ENCODE peak calls at places on chromosomes 13 and 19, in nine cellular contexts. One of them, this sample, is unnamed.

GRCh38 chr19:55676889-55677505 is 2.0 kb downstream of the EPN1 start:
- DNase-seq in left ventricle myocardium inferior: no peak
- DNase-seq in transverse colon: no peak
- DNase-seq in lung: no peak
- DNase-seq in heart right ventricle: no peak
- DNase-seq in upper lobe of left lung: no peak
- DNase-seq in GM12865: no peak
- DNase-seq in endodermal cell: no peak
- DNase-seq in ovary: no peak
- DNase-seq in this sample: no peak

GRCh38 chr19:55406869-55407624 is 541 bp downstream of the UBE2S start:
- DNase-seq in lung: peak; percentile 37
- DNase-seq in GM12865: peak; percentile 53
- DNase-seq in ovary: no peak
- DNase-seq in heart right ventricle: no peak
- DNase-seq in endodermal cell: peak; percentile 45
- DNase-seq in left ventricle myocardium inferior: peak; percentile 34
- DNase-seq in upper lobe of left lung: peak; percentile 39
- DNase-seq in transverse colon: peak; percentile 51
- DNase-seq in this sample: no peak

GRCh38 chr19:35228177-35228930 is at the start of gene FAM187B:
- DNase-seq in left ventricle myocardium inferior: no peak
- DNase-seq in lung: no peak
- DNase-seq in endodermal cell: no peak
- DNase-seq in transverse colon: no peak
- DNase-seq in heart right ventricle: no peak
- DNase-seq in ovary: no peak
- DNase-seq in upper lobe of left lung: no peak
- DNase-seq in GM12865: no peak
- DNase-seq in this sample: no peak

GRCh38 chr19:47521473-47522180 is 6.8 kb upstream of the NAPA start:
- DNase-seq in left ventricle myocardium inferior: no peak
- DNase-seq in lung: no peak
- DNase-seq in endodermal cell: no peak
- DNase-seq in upper lobe of left lung: no peak
- DNase-seq in ovary: no peak
- DNase-seq in GM12865: no peak
- DNase-seq in transverse colon: no peak
- DNase-seq in heart right ventricle: no peak
- DNase-seq in this sample: no peak

GRCh38 chr13:50843256-50844043 is at the start of gene DLEU7:
- DNase-seq in heart right ventricle: peak; percentile 10
- DNase-seq in lung: no peak
- DNase-seq in endodermal cell: peak; percentile 83
- DNase-seq in transverse colon: no peak
- DNase-seq in ovary: no peak
- DNase-seq in upper lobe of left lung: no peak
- DNase-seq in GM12865: no peak
- DNase-seq in left ventricle myocardium inferior: no peak
- DNase-seq in this sample: peak; percentile 57

GRCh38 chr19:6976197-6976596 is 45.0 kb downstream of the MBD3L2B start:
- DNase-seq in endodermal cell: no peak
- DNase-seq in lung: no peak
- DNase-seq in left ventricle myocardium inferior: no peak
- DNase-seq in transverse colon: no peak
- DNase-seq in GM12865: no peak
- DNase-seq in ovary: no peak
- DNase-seq in heart right ventricle: no peak
- DNase-seq in upper lobe of left lung: no peak
- DNase-seq in this sample: no peak

GRCh38 chr19:12840091-12841079 is 2.1 kb downstream of the MAST1 start:
- DNase-seq in transverse colon: peak; percentile 84
- DNase-seq in left ventricle myocardium inferior: peak; percentile 25
- DNase-seq in ovary: no peak
- DNase-seq in upper lobe of left lung: peak; percentile 77
- DNase-seq in heart right ventricle: peak; percentile 38
- DNase-seq in GM12865: peak; percentile 76
- DNase-seq in endodermal cell: peak; percentile 100
- DNase-seq in lung: peak; percentile 78
- DNase-seq in this sample: peak; percentile 66

GRCh38 chr19:39599116-39599515 is 3.2 kb upstream of the LGALS13 start:
- DNase-seq in endodermal cell: peak; percentile 83
- DNase-seq in lung: no peak
- DNase-seq in left ventricle myocardium inferior: no peak
- DNase-seq in ovary: no peak
- DNase-seq in GM12865: peak; percentile 36
- DNase-seq in upper lobe of left lung: no peak
- DNase-seq in transverse colon: no peak
- DNase-seq in heart right ventricle: peak; percentile 18
- DNase-seq in this sample: no peak

GRCh38 chr13:33487575-33488243 is 202.2 kb upstream of the STARD13 start:
- DNase-seq in ovary: no peak
- DNase-seq in left ventricle myocardium inferior: no peak
- DNase-seq in heart right ventricle: no peak
- DNase-seq in transverse colon: no peak
- DNase-seq in GM12865: peak; percentile 57
- DNase-seq in lung: no peak
- DNase-seq in upper lobe of left lung: peak; percentile 21
- DNase-seq in endodermal cell: peak; percentile 50
- DNase-seq in this sample: no peak
- TF ChIP-seq CTCF in ovary: no peak
- TF ChIP-seq CTCF in left ventricle myocardium inferior: peak; percentile 60
- TF ChIP-seq CTCF in heart right ventricle: peak; percentile 61
- TF ChIP-seq CTCF in transverse colon: peak; percentile 40
- TF ChIP-seq CTCF in GM12865: peak; percentile 29
- TF ChIP-seq CTCF in lung: peak; percentile 29
- TF ChIP-seq CTCF in upper lobe of left lung: peak; percentile 50
- TF ChIP-seq CTCF in endodermal cell: peak; percentile 75
- TF ChIP-seq CTCF in this sample: no peak

GRCh38 chr13:20399515-20399914 is 126.1 kb downstream of the CRYL1 start:
- DNase-seq in left ventricle myocardium inferior: no peak
- DNase-seq in GM12865: no peak
- DNase-seq in lung: no peak
- DNase-seq in heart right ventricle: no peak
- DNase-seq in upper lobe of left lung: no peak
- DNase-seq in ovary: no peak
- DNase-seq in endodermal cell: peak; percentile 28
- DNase-seq in transverse colon: no peak
- DNase-seq in this sample: no peak
- H3K4me3 ChIP-seq in left ventricle myocardium inferior: no peak overlapping the region
- H3K4me3 ChIP-seq in GM12865: no peak overlapping the region
- H3K4me3 ChIP-seq in lung: no peak overlapping the region
- H3K4me3 ChIP-seq in heart right ventricle: no peak overlapping the region
- H3K4me3 ChIP-seq in upper lobe of left lung: no peak overlapping the region
- H3K4me3 ChIP-seq in ovary: no peak overlapping the region
- H3K4me3 ChIP-seq in endodermal cell: no peak overlapping the region
- H3K4me3 ChIP-seq in transverse colon: no peak overlapping the region
- H3K4me3 ChIP-seq in this sample: no peak overlapping the region

DNA sequence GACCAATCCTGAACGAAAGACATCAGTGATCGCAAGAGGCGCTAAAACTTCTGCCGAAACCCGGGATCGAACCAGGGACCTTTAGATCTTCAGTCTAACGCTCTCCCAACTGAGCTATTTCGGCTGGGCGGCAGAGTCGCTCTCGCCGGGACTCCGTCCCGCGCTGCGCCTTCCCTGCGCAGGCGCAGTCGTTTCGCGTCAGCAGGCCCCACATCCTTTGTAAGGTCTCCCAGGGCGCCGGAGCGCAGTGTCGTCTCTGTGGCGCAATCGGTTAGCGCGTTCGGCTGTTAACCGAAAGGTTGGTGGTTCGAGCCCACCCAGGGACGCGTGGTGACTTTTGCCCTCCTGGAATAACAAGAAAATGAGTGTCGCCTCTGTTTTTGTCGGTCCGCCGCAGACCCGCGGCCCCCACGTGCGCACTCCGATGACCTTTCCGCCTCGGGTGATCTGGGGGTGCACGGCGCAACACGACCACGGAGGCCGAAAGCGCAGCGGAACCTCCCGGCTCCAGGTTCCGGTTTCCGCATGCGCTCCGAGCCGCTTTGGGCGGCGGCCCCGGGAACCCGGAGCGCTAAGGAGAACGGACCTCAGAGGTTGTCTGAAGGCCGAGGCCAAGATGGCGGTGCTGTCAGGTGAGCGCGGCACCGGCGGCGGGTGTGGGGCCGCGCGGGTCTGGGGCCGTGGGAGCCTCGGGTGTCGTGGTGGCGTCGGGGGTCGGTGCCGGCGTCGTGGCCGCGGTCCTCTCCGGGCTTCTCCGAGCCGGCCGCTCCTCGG is at the start of gene NDUFS7:
- DNase-seq in transverse colon: peak; percentile 91
- DNase-seq in ovary: peak; percentile 89
- DNase-seq in endodermal cell: peak; percentile 95
- DNase-seq in GM12865: peak; percentile 97
- DNase-seq in heart right ventricle: peak; percentile 88
- DNase-seq in left ventricle myocardium inferior: peak; percentile 89
- DNase-seq in upper lobe of left lung: peak; percentile 89
- DNase-seq in lung: peak; percentile 89
- DNase-seq in this sample: peak; percentile 96
- TF ChIP-seq CTCF in transverse colon: peak; percentile 76
- TF ChIP-seq CTCF in ovary: no peak
- TF ChIP-seq CTCF in endodermal cell: peak; percentile 24
- TF ChIP-seq CTCF in GM12865: peak; percentile 15
- TF ChIP-seq CTCF in heart right ventricle: peak; percentile 18
- TF ChIP-seq CTCF in left ventricle myocardium inferior: peak; percentile 41
- TF ChIP-seq CTCF in upper lobe of left lung: peak; percentile 82
- TF ChIP-seq CTCF in lung: no peak
- TF ChIP-seq CTCF in this sample: no peak

DNA sequence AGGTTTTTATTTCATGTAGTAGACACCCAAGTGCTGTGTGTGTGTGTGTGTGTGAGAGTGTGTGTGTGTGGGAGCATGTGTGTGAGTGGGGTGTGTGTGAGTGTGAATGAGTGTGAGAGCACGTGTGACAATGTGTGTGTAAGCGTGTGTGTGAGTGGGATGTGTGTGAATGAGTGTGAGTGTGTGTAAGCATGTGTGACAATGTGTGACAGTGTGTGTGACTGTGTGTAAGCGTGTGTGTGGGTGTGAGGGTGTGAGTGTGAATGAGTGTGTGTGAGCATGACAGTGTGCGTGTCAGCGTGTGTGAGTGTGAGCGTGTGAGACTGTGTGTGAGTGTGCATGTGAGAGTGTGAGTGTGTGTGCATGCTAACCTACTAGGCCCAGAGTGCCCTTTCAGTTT is 15.3 kb downstream of the NOVA2 start:
- DNase-seq in heart right ventricle: no peak
- DNase-seq in left ventricle myocardium inferior: no peak
- DNase-seq in GM12865: no peak
- DNase-seq in upper lobe of left lung: no peak
- DNase-seq in transverse colon: no peak
- DNase-seq in ovary: no peak
- DNase-seq in lung: no peak
- DNase-seq in endodermal cell: no peak
- DNase-seq in this sample: no peak
- H3K4me3 ChIP-seq in heart right ventricle: no peak overlapping the region
- H3K4me3 ChIP-seq in left ventricle myocardium inferior: no peak overlapping the region
- H3K4me3 ChIP-seq in GM12865: no peak overlapping the region
- H3K4me3 ChIP-seq in upper lobe of left lung: no peak overlapping the region
- H3K4me3 ChIP-seq in transverse colon: no peak overlapping the region
- H3K4me3 ChIP-seq in ovary: no peak overlapping the region
- H3K4me3 ChIP-seq in lung: no peak overlapping the region
- H3K4me3 ChIP-seq in endodermal cell: no peak overlapping the region
- H3K4me3 ChIP-seq in this sample: no peak overlapping the region

GRCh38 chr13:76823969-76824368 is 62.2 kb downstream of the KCTD12 start:
- DNase-seq in GM12865: no peak
- DNase-seq in transverse colon: no peak
- DNase-seq in left ventricle myocardium inferior: no peak
- DNase-seq in lung: no peak
- DNase-seq in upper lobe of left lung: no peak
- DNase-seq in heart right ventricle: no peak
- DNase-seq in ovary: no peak
- DNase-seq in endodermal cell: no peak
- DNase-seq in this sample: no peak

GRCh38 chr13:76825415-76825814 is 60.8 kb downstream of the KCTD12 start:
- DNase-seq in transverse colon: no peak
- DNase-seq in lung: no peak
- DNase-seq in endodermal cell: no peak
- DNase-seq in ovary: no peak
- DNase-seq in GM12865: no peak
- DNase-seq in left ventricle myocardium inferior: no peak
- DNase-seq in upper lobe of left lung: no peak
- DNase-seq in heart right ventricle: no peak
- DNase-seq in this sample: no peak

GRCh38 chr13:76822691-76823267 is 63.4 kb downstream of the KCTD12 start:
- DNase-seq in left ventricle myocardium inferior: no peak
- DNase-seq in ovary: no peak
- DNase-seq in lung: no peak
- DNase-seq in endodermal cell: no peak
- DNase-seq in GM12865: peak; percentile 54
- DNase-seq in transverse colon: no peak
- DNase-seq in upper lobe of left lung: no peak
- DNase-seq in heart right ventricle: no peak
- DNase-seq in this sample: no peak

GRCh38 chr13:76816394-76816793 is 69.8 kb downstream of the KCTD12 start:
- DNase-seq in heart right ventricle: no peak
- DNase-seq in left ventricle myocardium inferior: no peak
- DNase-seq in transverse colon: no peak
- DNase-seq in endodermal cell: no peak
- DNase-seq in GM12865: peak; percentile 50
- DNase-seq in ovary: no peak
- DNase-seq in lung: no peak
- DNase-seq in upper lobe of left lung: no peak
- DNase-seq in this sample: no peak

GRCh38 chr13:76820759-76821158 is 65.4 kb downstream of the KCTD12 start:
- DNase-seq in upper lobe of left lung: no peak
- DNase-seq in transverse colon: no peak
- DNase-seq in GM12865: no peak
- DNase-seq in ovary: peak; percentile 36
- DNase-seq in lung: no peak
- DNase-seq in heart right ventricle: peak; percentile 40
- DNase-seq in endodermal cell: no peak
- DNase-seq in left ventricle myocardium inferior: peak; percentile 61
- DNase-seq in this sample: no peak
- TF ChIP-seq CTCF in upper lobe of left lung: no peak
- TF ChIP-seq CTCF in transverse colon: no peak
- TF ChIP-seq CTCF in GM12865: no peak
- TF ChIP-seq CTCF in ovary: no peak
- TF ChIP-seq CTCF in lung: no peak
- TF ChIP-seq CTCF in heart right ventricle: peak; percentile 52
- TF ChIP-seq CTCF in endodermal cell: peak; percentile 48
- TF ChIP-seq CTCF in left ventricle myocardium inferior: peak; percentile 50
- TF ChIP-seq CTCF in this sample: no peak

This sample was measured in pancreas.